ENCODE peak calls at places on chromosomes 12 and 14, in seven cellular contexts. H is heart right ventricle, F is upper lobe of left lung, A is OCI-LY7, B is cardiac muscle cell, L is left lung, K is Peyer's patch. M is an unnamed sample.
A peak's percentile ranks its signal among the peaks of the same experiment; 100 is the strongest.

GRCh38 chr12:17108877-17109520 is 503.0 kb upstream of the LMO3 start:
- DNase-seq in H (no peak), F (no peak), A (peak; percentile 91), B (no peak), L (no peak), K (no peak), M (no peak)

GRCh38 chr12:94157891-94158495 is 9.6 kb downstream of the PLXNC1 start:
- DNase-seq in H (no peak), F (peak; percentile 63), A (peak; percentile 53), B (no peak), L (peak; percentile 59), K (no peak), M (no peak)

GRCh38 chr12:119822046-119822445 is 55.1 kb downstream of the CIT start:
- DNase-seq in H (no peak), F (no peak), A (no peak), B (no peak), L (no peak), K (no peak), M (no peak)

GRCh38 chr12:57844725-57845477 is 1.6 kb downstream of the CTDSP2 start:
- DNase-seq in H (peak; percentile 77), F (peak; percentile 84), A (peak; percentile 62), B (peak; percentile 62), L (peak; percentile 85), K (no peak), M (no peak)

GRCh38 chr14:89164168-89165074 is 252.6 kb downstream of the FOXN3 start:
- DNase-seq in H (no peak), F (no peak), A (no peak), B (no peak), L (no peak), K (no peak), M (no peak)

GRCh38 chr12:128801879-128802391 is 21.8 kb downstream of the SLC15A4 start:
- DNase-seq in H (no peak), F (no peak), A (no peak), B (no peak), L (no peak), K (no peak), M (no peak)

GRCh38 chr12:20212658-20213387 is 155.5 kb upstream of the PDE3A start:
- DNase-seq in H (peak; percentile 89), F (peak; percentile 74), A (no peak), B (peak; percentile 81), L (no peak), K (no peak), M (no peak)

GRCh38 chr14:44170099-44170498 is 337.0 kb downstream of the FSCB start:
- DNase-seq in H (no peak), F (no peak), A (no peak), B (no peak), L (no peak), K (no peak), M (no peak)

GRCh38 chr12:92070054-92070863 is 75.4 kb downstream of the BTG1 start:
- DNase-seq in H (no peak), F (no peak), A (no peak), B (no peak), L (no peak), K (peak; percentile 59), M (no peak)

GRCh38 chr14:90093942-90094595 is 32.3 kb downstream of the KCNK13 start:
- DNase-seq in H (no peak), F (no peak), A (no peak), B (no peak), L (no peak), K (no peak), M (no peak)

GRCh38 chr12:48602192-48602989 is 32.5 kb upstream of the LALBA start:
- DNase-seq in H (no peak), F (no peak), A (no peak), B (no peak), L (no peak), K (no peak), M (no peak)

GRCh38 chr12:66941150-66941549 is 262.3 kb upstream of the GRIP1 start:
- DNase-seq in H (no peak), F (no peak), A (no peak), B (no peak), L (no peak), K (no peak), M (no peak)

GRCh38 chr14:100341301-100342031 is 18.3 kb downstream of the SLC25A47 start:
- DNase-seq in H (peak; percentile 43), F (peak; percentile 77), A (peak; percentile 22), B (no peak), L (no peak), K (no peak), M (no peak)

GRCh38 chr12:402127-402456 is 648 bp downstream of the CCDC77 start:
- DNase-seq in H (no peak), F (no peak), A (peak; percentile 57), B (peak; percentile 32), L (no peak), K (no peak), M (no peak)

GRCh38 chr12:124684496-124684895 is 117.1 kb upstream of the NCOR2 start:
- DNase-seq in H (no peak), F (peak; percentile 83), A (no peak), B (no peak), L (no peak), K (no peak), M (no peak)

GRCh38 chr12:93733358-93733757 is 56.2 kb downstream of the CRADD start:
- DNase-seq in H (peak; percentile 31), F (no peak), A (no peak), B (no peak), L (no peak), K (no peak), M (no peak)

GRCh38 chr12:254039-254438 is 8.6 kb downstream of the SLC6A13 start:
- DNase-seq in H (no peak), F (no peak), A (no peak), B (no peak), L (no peak), K (no peak), M (no peak)

GRCh38 chr14:63614964-63615363 is 26.7 kb downstream of the WDR89 start:
- DNase-seq in H (no peak), F (no peak), A (no peak), B (no peak), L (no peak), K (no peak), M (no peak)

GRCh38 chr14:75307700-75308379 is 29.2 kb downstream of the FOS start:
- DNase-seq in H (peak; percentile 90), F (peak; percentile 88), A (peak; percentile 86), B (peak; percentile 94), L (peak; percentile 91), K (peak; percentile 88), M (peak; percentile 73)

GRCh38 chr12:131988054-131988796 is 38.5 kb downstream of the EP400 start:
- DNase-seq in H (no peak), F (no peak), A (no peak), B (no peak), L (no peak), K (no peak), M (no peak)

GRCh38 chr14:76775159-76775694 is 14.0 kb downstream of the VASH1 start:
- DNase-seq in H (no peak), F (no peak), A (no peak), B (no peak), L (no peak), K (no peak), M (no peak)

GRCh38 chr12:131138638-131139362 is 185.1 kb downstream of the ADGRD1 start:
- DNase-seq in H (no peak), F (no peak), A (no peak), B (no peak), L (peak; percentile 61), K (no peak), M (no peak)

GRCh38 chr14:94390372-94391086 is 2.1 kb upstream of the SERPINA1 start:
- DNase-seq in H (peak; percentile 46), F (peak; percentile 96), A (no peak), B (no peak), L (peak; percentile 97), K (peak; percentile 91), M (no peak)

GRCh38 chr14:94394025-94394493 is 5.7 kb upstream of the SERPINA1 start:
- DNase-seq in H (no peak), F (no peak), A (no peak), B (no peak), L (no peak), K (no peak), M (no peak)

GRCh38 chr14:94393474-94393873 is 5.1 kb upstream of the SERPINA1 start:
- DNase-seq in H (no peak), F (no peak), A (no peak), B (no peak), L (no peak), K (no peak), M (no peak)

GRCh38 chr14:94391284-94391914 is 3.0 kb upstream of the SERPINA1 start:
- DNase-seq in H (no peak), F (no peak), A (no peak), B (no peak), L (no peak), K (no peak), M (no peak)

DNA sequence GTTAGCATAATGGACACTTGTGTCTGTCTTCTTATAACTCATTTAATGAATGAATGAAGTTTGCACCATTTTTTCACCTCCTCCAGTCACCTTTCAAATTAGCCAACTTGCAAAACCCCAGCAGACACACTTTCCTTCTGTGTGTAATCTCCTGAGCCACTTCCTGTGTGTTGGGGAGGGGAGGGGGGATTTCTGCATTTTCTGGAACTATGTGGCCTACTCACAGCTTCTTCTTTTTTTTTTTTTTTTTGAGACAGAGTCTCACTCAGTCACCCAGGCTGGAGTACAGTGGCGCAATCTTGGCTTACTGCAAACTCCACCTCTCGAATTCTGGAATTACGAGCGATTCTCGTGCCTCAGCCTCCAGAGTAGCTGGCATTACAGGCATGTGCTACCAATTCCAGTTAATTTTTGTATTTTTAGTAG is 4.1 kb upstream of the SERPINA1 start:
- DNase-seq in H (peak; percentile 22), F (peak; percentile 92), A (no peak), B (no peak), L (no peak), K (no peak), M (no peak)
- H3K4me1 ChIP-seq in H (no peaks in the 10 kb centered on the region), F (peaks cover 42% of the 10 kb centered on the region), A (no peaks in the 10 kb centered on the region), B (no peaks in the 10 kb centered on the region), L (peaks cover 5% of the 10 kb centered on the region), K (no peaks in the 10 kb centered on the region), M (no peaks in the 10 kb centered on the region)

GRCh38 chr14:70921669-70922068 is 14.4 kb downstream of the PCNX1 start:
- DNase-seq in H (no peak), F (no peak), A (no peak), B (no peak), L (no peak), K (no peak), M (no peak)
- H3K4me1 ChIP-seq in H (peaks cover 42% of the 10 kb centered on the region), F (peaks cover 28% of the 10 kb centered on the region), A (peaks cover 11% of the 10 kb centered on the region), B (peaks cover 14% of the 10 kb centered on the region), L (peaks cover 14% of the 10 kb centered on the region), K (peaks cover 6% of the 10 kb centered on the region), M (peaks cover 82% of the 10 kb centered on the region)

DNA sequence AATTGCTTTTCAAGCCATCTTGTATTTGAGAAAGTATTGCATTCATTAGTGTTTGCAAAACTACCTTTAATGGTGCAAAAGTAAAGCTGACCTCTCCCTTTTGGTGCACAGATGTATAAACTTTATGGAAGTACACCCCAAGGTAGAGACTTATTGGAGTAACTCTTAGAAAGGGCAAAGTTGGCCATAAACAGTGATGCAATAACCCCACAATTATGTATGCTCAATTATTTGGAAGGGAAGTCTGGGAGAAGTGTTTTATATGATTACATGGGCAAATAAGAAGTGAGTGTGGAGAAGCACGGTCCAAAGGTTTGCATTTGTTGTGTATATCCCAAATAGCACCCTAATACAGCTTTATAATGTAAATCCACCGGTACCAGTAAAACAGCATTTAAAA is 70.3 kb downstream of the HMGA2 start:
- DNase-seq in H (no peak), F (no peak), A (no peak), B (no peak), L (no peak), K (no peak), M (no peak)
- H3K4me1 ChIP-seq in H (peaks cover 10% of the 10 kb centered on the region), F (peaks cover 2% of the 10 kb centered on the region), A (no peaks in the 10 kb centered on the region), B (peaks cover 29% of the 10 kb centered on the region), L (no peaks in the 10 kb centered on the region), K (no peaks in the 10 kb centered on the region), M (no peaks in the 10 kb centered on the region)

GRCh38 chr12:51851408-51852097 is 3.0 kb upstream of the FIGNL2 start:
- DNase-seq in H (no peak), F (no peak), A (no peak), B (no peak), L (no peak), K (no peak), M (no peak)
- H3K4me1 ChIP-seq in H (peaks cover 49% of the 10 kb centered on the region), F (peaks cover 43% of the 10 kb centered on the region), A (no peaks in the 10 kb centered on the region), B (no peaks in the 10 kb centered on the region), L (peaks cover 7% of the 10 kb centered on the region), K (no peaks in the 10 kb centered on the region), M (peaks cover 1% of the 10 kb centered on the region)